ENCODE peak calls at places on chromosomes 2 and 18, in five cellular contexts. S, X, Z, V and M are unnamed samples.
A peak's percentile ranks its signal among the peaks of the same experiment; 100 is the strongest.

GRCh38 chr18:32208012-32208411 is 18.2 kb downstream of the MEP1B start:
- DNase-seq in S (no peak), X (no peak), Z (no peak), V (no peak), M (no peak)

GRCh38 chr18:44846450-44846849 is 165.8 kb downstream of the SETBP1 start:
- DNase-seq in S (no peak), X (no peak), Z (no peak), V (no peak), M (no peak)

GRCh38 chr2:187383043-187383800 is 64.8 kb downstream of the CALCRL start:
- DNase-seq in S (no peak), X (no peak), Z (no peak), V (peak; percentile 55), M (no peak)

GRCh38 chr2:34317797-34318196 is 718.7 kb upstream of the FAM98A start:
- DNase-seq in S (no peak), X (no peak), Z (no peak), V (no peak), M (no peak)

GRCh38 chr18:23163786-23164583 is 28.7 kb downstream of the CABLES1 start:
- DNase-seq in S (no peak), X (no peak), Z (no peak), V (no peak), M (no peak)

GRCh38 chr2:230411484-230412368 is 4.3 kb upstream of the SP100 start:
- DNase-seq in S (peak; percentile 80), X (peak; percentile 47), Z (no peak), V (peak; percentile 69), M (no peak)

GRCh38 chr2:145597011-145597410 is 1077.1 kb upstream of the ZEB2 start:
- DNase-seq in S (peak; percentile 62), X (no peak), Z (no peak), V (no peak), M (no peak)

GRCh38 chr2:20282916-20283592 is 58.1 kb upstream of the SDC1 start:
- DNase-seq in S (peak; percentile 32), X (no peak), Z (no peak), V (peak; percentile 41), M (no peak)

GRCh38 chr18:32549248-32549842 is 78.7 kb upstream of the GAREM1 start:
- DNase-seq in S (peak; percentile 37), X (no peak), Z (peak; percentile 24), V (peak; percentile 40), M (no peak)

GRCh38 chr2:108920686-108921085 is 68.3 kb downstream of the EDAR start:
- DNase-seq in S (no peak), X (no peak), Z (no peak), V (no peak), M (peak; percentile 40)

GRCh38 chr2:241514545-241514944 is 6.2 kb upstream of the STK25 start:
- DNase-seq in S (no peak), X (peak; percentile 8), Z (no peak), V (no peak), M (no peak)

GRCh38 chr2:190267302-190267701 is 52.3 kb downstream of the HIBCH start:
- DNase-seq in S (peak; percentile 79), X (peak; percentile 77), Z (no peak), V (peak; percentile 57), M (no peak)

GRCh38 chr2:200378652-200379290 is 72.3 kb downstream of the SPATS2L start:
- DNase-seq in S (no peak), X (peak; percentile 49), Z (no peak), V (peak; percentile 73), M (no peak)

DNA sequence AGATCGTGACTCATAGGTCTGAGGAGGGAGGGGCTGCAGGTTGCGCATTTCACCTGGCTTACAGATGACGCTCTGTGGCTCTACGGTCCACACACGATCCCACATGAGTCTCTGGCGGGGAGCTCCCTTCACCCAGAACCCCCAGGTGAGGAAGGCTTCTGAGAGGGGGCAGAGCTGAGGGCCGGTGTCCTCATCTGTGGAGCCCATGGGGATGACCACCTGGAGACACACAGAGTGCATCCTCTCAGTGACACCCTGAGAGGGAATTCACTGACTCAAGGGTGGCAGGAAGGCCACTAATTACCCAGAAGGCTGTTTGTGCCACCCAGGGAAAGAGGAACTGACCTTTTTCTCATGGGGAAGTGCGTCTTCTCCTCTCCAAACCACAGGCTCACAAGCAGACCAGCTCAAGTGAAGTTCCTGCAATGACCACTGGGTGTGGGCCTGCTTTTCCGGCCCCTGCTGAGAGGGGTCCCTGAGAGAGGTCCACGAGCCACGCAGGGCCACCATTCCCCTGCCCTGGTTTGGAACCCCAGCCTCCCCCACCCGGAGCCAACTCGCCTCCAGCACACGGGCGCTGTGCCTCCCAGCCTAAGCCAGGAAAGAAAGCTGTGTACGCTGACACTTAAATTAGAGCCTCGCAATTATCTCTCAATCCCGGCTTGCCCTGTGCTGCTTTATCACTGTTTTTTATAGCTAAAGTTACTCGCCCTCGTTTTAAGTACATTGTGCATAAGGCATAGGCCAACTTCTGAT is 114.1 kb downstream of the BCL11A start:
- DNase-seq in S (no peak), X (no peak), Z (no peak), V (no peak), M (no peak)
- TF ChIP-seq CTCF in S (peak; percentile 52), X (peak; percentile 62), Z (no peak), V (no peak), M (peak; percentile 66)

GRCh38 chr2:191299009-191299408 is 53.8 kb downstream of the MYO1B start:
- DNase-seq in S (no peak), X (no peak), Z (no peak), V (no peak), M (no peak)
- TF ChIP-seq CTCF in S (peak; percentile 48), X (peak; percentile 70), Z (no peak), V (no peak), M (no peak)

GRCh38 chr2:1588051-1588993 is 156.0 kb downstream of the PXDN start:
- DNase-seq in S (no peak), X (no peak), Z (no peak), V (no peak), M (no peak)

GRCh38 chr2:1586946-1587840 is 157.1 kb downstream of the PXDN start:
- DNase-seq in S (no peak), X (no peak), Z (no peak), V (no peak), M (no peak)

GRCh38 chr2:1591461-1591770 is 152.9 kb downstream of the PXDN start:
- DNase-seq in S (no peak), X (no peak), Z (no peak), V (no peak), M (no peak)

GRCh38 chr2:1590611-1591460 is 153.5 kb downstream of the PXDN start:
- DNase-seq in S (no peak), X (no peak), Z (no peak), V (peak; percentile 31), M (no peak)

DNA sequence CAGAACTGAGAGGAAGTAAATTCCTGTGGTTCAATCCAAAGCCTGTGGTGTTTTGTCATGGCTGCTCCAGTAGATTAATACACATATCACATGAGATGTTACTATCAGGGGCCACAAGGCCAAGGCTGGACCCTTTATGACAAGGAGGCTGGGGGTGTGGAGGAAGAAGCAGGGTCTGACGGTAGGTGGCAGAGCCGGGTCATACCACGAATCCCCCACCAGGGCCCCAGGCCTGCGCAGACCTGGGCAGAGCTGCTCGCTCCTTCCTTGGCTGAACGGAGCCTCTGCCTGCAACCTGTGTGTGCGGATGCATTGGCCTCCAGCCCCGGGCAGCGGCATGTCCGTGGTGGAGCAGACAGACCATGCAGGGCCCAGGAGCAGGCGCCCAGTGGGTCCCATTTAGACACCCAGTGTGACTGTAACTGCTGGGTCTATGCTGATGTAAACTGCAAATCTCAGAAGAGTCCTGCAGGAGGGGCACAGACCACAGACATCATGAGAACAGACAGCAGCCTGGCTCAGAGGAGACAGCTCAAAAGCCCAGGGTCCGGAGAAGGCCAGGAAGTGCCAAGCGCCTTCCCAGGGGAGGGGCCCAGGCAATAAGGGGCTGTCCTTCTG is 155.2 kb downstream of the PXDN start:
- DNase-seq in S (peak; percentile 71), X (no peak), Z (no peak), V (no peak), M (no peak)
- TF ChIP-seq CTCF in S (peak; percentile 28), X (peak; percentile 25), Z (no peak), V (peak; percentile 3), M (peak; percentile 37)

GRCh38 chr2:69767034-69767433 is 25.1 kb downstream of the ANXA4 start:
- DNase-seq in S (peak; percentile 98), X (peak; percentile 81), Z (no peak), V (no peak), M (no peak)
- TF ChIP-seq CTCF in S (peak; percentile 36), X (peak; percentile 48), Z (no peak), V (no peak), M (no peak)

GRCh38 chr2:227363756-227364155 is 15.3 kb downstream of the TM4SF20 start:
- DNase-seq in S (no peak), X (no peak), Z (no peak), V (no peak), M (no peak)
- TF ChIP-seq CTCF in S (no peak), X (peak; percentile 63), Z (no peak), V (no peak), M (peak; percentile 43)